ENCODE peak calls at places on chromosome 21, in eight cellular contexts. One of them, this sample, is unnamed.

GRCh38 chr21:43936186-43936967 is 71.4 kb downstream of the AGPAT3 start:
- DNase-seq in left colon: no peak
- DNase-seq in stimulated activated CD4-positive, alpha-beta T cell treated with anti-CD3 and anti-CD28 coated beads, Interleukin-2, amount 100 ng/mL, for 4 hours: no peak
- DNase-seq in NCI-H460: no peak
- DNase-seq in NCI-H2029 treated with DMSO at 0.1 percent for 48 hours: no peak
- DNase-seq in tibial artery: no peak
- DNase-seq in Caki2: no peak
- DNase-seq in kidney tubule cell: no peak
- DNase-seq in this sample: no peak

GRCh38 chr21:32340863-32341848 is 42.5 kb downstream of the MRAP start:
- DNase-seq in left colon: no peak
- DNase-seq in stimulated activated CD4-positive, alpha-beta T cell treated with anti-CD3 and anti-CD28 coated beads, Interleukin-2, amount 100 ng/mL, for 4 hours: no peak
- DNase-seq in NCI-H460: no peak
- DNase-seq in NCI-H2029 treated with DMSO at 0.1 percent for 48 hours: no peak
- DNase-seq in tibial artery: no peak
- DNase-seq in Caki2: no peak
- DNase-seq in kidney tubule cell: no peak
- DNase-seq in this sample: no peak

GRCh38 chr21:45724994-45725843 is 81.7 kb downstream of the PCBP3 start:
- DNase-seq in left colon: no peak
- DNase-seq in stimulated activated CD4-positive, alpha-beta T cell treated with anti-CD3 and anti-CD28 coated beads, Interleukin-2, amount 100 ng/mL, for 4 hours: no peak
- DNase-seq in NCI-H460: no peak
- DNase-seq in NCI-H2029 treated with DMSO at 0.1 percent for 48 hours: no peak
- DNase-seq in tibial artery: no peak
- DNase-seq in Caki2: no peak
- DNase-seq in kidney tubule cell: no peak
- DNase-seq in this sample: no peak

GRCh38 chr21:36065497-36066036 is 4.3 kb upstream of the CBR1 start:
- DNase-seq in left colon: no peak
- DNase-seq in stimulated activated CD4-positive, alpha-beta T cell treated with anti-CD3 and anti-CD28 coated beads, Interleukin-2, amount 100 ng/mL, for 4 hours: no peak
- DNase-seq in NCI-H460: no peak
- DNase-seq in NCI-H2029 treated with DMSO at 0.1 percent for 48 hours: peak
- DNase-seq in tibial artery: no peak
- DNase-seq in Caki2: no peak
- DNase-seq in kidney tubule cell: peak
- DNase-seq in this sample: peak

GRCh38 chr21:38948981-38949380 is 143.3 kb downstream of the ETS2 start:
- DNase-seq in left colon: no peak
- DNase-seq in stimulated activated CD4-positive, alpha-beta T cell treated with anti-CD3 and anti-CD28 coated beads, Interleukin-2, amount 100 ng/mL, for 4 hours: no peak
- DNase-seq in NCI-H460: no peak
- DNase-seq in NCI-H2029 treated with DMSO at 0.1 percent for 48 hours: no peak
- DNase-seq in tibial artery: no peak
- DNase-seq in Caki2: no peak
- DNase-seq in kidney tubule cell: no peak
- DNase-seq in this sample: no peak

GRCh38 chr21:44866780-44867179 is 6.7 kb downstream of the PTTG1IP start:
- DNase-seq in left colon: no peak
- DNase-seq in stimulated activated CD4-positive, alpha-beta T cell treated with anti-CD3 and anti-CD28 coated beads, Interleukin-2, amount 100 ng/mL, for 4 hours: no peak
- DNase-seq in NCI-H460: no peak
- DNase-seq in NCI-H2029 treated with DMSO at 0.1 percent for 48 hours: no peak
- DNase-seq in tibial artery: no peak
- DNase-seq in Caki2: no peak
- DNase-seq in kidney tubule cell: peak
- DNase-seq in this sample: peak

GRCh38 chr21:39519835-39520234 is 68.1 kb downstream of the SH3BGR start:
- DNase-seq in left colon: no peak
- DNase-seq in stimulated activated CD4-positive, alpha-beta T cell treated with anti-CD3 and anti-CD28 coated beads, Interleukin-2, amount 100 ng/mL, for 4 hours: no peak
- DNase-seq in NCI-H460: no peak
- DNase-seq in NCI-H2029 treated with DMSO at 0.1 percent for 48 hours: no peak
- DNase-seq in tibial artery: no peak
- DNase-seq in Caki2: no peak
- DNase-seq in kidney tubule cell: peak
- DNase-seq in this sample: no peak

GRCh38 chr21:43712268-43712942 is 6.5 kb upstream of the PDXK start:
- DNase-seq in left colon: peak
- DNase-seq in stimulated activated CD4-positive, alpha-beta T cell treated with anti-CD3 and anti-CD28 coated beads, Interleukin-2, amount 100 ng/mL, for 4 hours: no peak
- DNase-seq in NCI-H460: no peak
- DNase-seq in NCI-H2029 treated with DMSO at 0.1 percent for 48 hours: peak
- DNase-seq in tibial artery: no peak
- DNase-seq in Caki2: peak
- DNase-seq in kidney tubule cell: peak
- DNase-seq in this sample: peak

GRCh38 chr21:26969971-26970725 is 3.3 kb upstream of the ADAMTS5 start:
- DNase-seq in left colon: no peak
- DNase-seq in stimulated activated CD4-positive, alpha-beta T cell treated with anti-CD3 and anti-CD28 coated beads, Interleukin-2, amount 100 ng/mL, for 4 hours: no peak
- DNase-seq in NCI-H460: no peak
- DNase-seq in NCI-H2029 treated with DMSO at 0.1 percent for 48 hours: no peak
- DNase-seq in tibial artery: no peak
- DNase-seq in Caki2: no peak
- DNase-seq in kidney tubule cell: no peak
- DNase-seq in this sample: no peak

GRCh38 chr21:42000908-42001307 is 9.3 kb downstream of the ZBTB21 start:
- DNase-seq in left colon: no peak
- DNase-seq in stimulated activated CD4-positive, alpha-beta T cell treated with anti-CD3 and anti-CD28 coated beads, Interleukin-2, amount 100 ng/mL, for 4 hours: no peak
- DNase-seq in NCI-H460: no peak
- DNase-seq in NCI-H2029 treated with DMSO at 0.1 percent for 48 hours: no peak
- DNase-seq in tibial artery: no peak
- DNase-seq in Caki2: no peak
- DNase-seq in kidney tubule cell: no peak
- DNase-seq in this sample: no peak

GRCh38 chr21:21232320-21232719 is 234.1 kb downstream of the NCAM2 start:
- DNase-seq in left colon: no peak
- DNase-seq in stimulated activated CD4-positive, alpha-beta T cell treated with anti-CD3 and anti-CD28 coated beads, Interleukin-2, amount 100 ng/mL, for 4 hours: no peak
- DNase-seq in NCI-H460: peak
- DNase-seq in NCI-H2029 treated with DMSO at 0.1 percent for 48 hours: no peak
- DNase-seq in tibial artery: no peak
- DNase-seq in Caki2: no peak
- DNase-seq in kidney tubule cell: peak
- DNase-seq in this sample: peak

GRCh38 chr21:21003701-21004100 is 5.5 kb downstream of the NCAM2 start:
- DNase-seq in left colon: no peak
- DNase-seq in stimulated activated CD4-positive, alpha-beta T cell treated with anti-CD3 and anti-CD28 coated beads, Interleukin-2, amount 100 ng/mL, for 4 hours: no peak
- DNase-seq in NCI-H460: peak
- DNase-seq in NCI-H2029 treated with DMSO at 0.1 percent for 48 hours: peak
- DNase-seq in tibial artery: no peak
- DNase-seq in Caki2: peak
- DNase-seq in kidney tubule cell: peak
- DNase-seq in this sample: peak

GRCh38 chr21:28229811-28230210 is 762.9 kb downstream of the LTN1 start:
- DNase-seq in left colon: no peak
- DNase-seq in stimulated activated CD4-positive, alpha-beta T cell treated with anti-CD3 and anti-CD28 coated beads, Interleukin-2, amount 100 ng/mL, for 4 hours: no peak
- DNase-seq in NCI-H460: peak
- DNase-seq in NCI-H2029 treated with DMSO at 0.1 percent for 48 hours: no peak
- DNase-seq in tibial artery: no peak
- DNase-seq in Caki2: no peak
- DNase-seq in kidney tubule cell: no peak
- DNase-seq in this sample: peak

GRCh38 chr21:26961704-26962103 is 5.2 kb downstream of the ADAMTS5 start:
- DNase-seq in left colon: no peak
- DNase-seq in stimulated activated CD4-positive, alpha-beta T cell treated with anti-CD3 and anti-CD28 coated beads, Interleukin-2, amount 100 ng/mL, for 4 hours: no peak
- DNase-seq in NCI-H460: peak
- DNase-seq in NCI-H2029 treated with DMSO at 0.1 percent for 48 hours: no peak
- DNase-seq in tibial artery: no peak
- DNase-seq in Caki2: no peak
- DNase-seq in kidney tubule cell: peak
- DNase-seq in this sample: no peak

GRCh38 chr21:41749286-41749685 is 17.6 kb downstream of the RIPK4 start:
- DNase-seq in left colon: no peak
- DNase-seq in stimulated activated CD4-positive, alpha-beta T cell treated with anti-CD3 and anti-CD28 coated beads, Interleukin-2, amount 100 ng/mL, for 4 hours: no peak
- DNase-seq in NCI-H460: no peak
- DNase-seq in NCI-H2029 treated with DMSO at 0.1 percent for 48 hours: no peak
- DNase-seq in tibial artery: no peak
- DNase-seq in Caki2: no peak
- DNase-seq in kidney tubule cell: no peak
- DNase-seq in this sample: no peak

GRCh38 chr21:37670883-37671282 is 245.4 kb downstream of the KCNJ6 start:
- DNase-seq in left colon: no peak
- DNase-seq in stimulated activated CD4-positive, alpha-beta T cell treated with anti-CD3 and anti-CD28 coated beads, Interleukin-2, amount 100 ng/mL, for 4 hours: no peak
- DNase-seq in NCI-H460: no peak
- DNase-seq in NCI-H2029 treated with DMSO at 0.1 percent for 48 hours: peak
- DNase-seq in tibial artery: no peak
- DNase-seq in Caki2: no peak
- DNase-seq in kidney tubule cell: peak
- DNase-seq in this sample: peak

GRCh38 chr21:31180256-31181088 is 142.2 kb upstream of the KRTAP19-8 start:
- DNase-seq in left colon: no peak
- DNase-seq in stimulated activated CD4-positive, alpha-beta T cell treated with anti-CD3 and anti-CD28 coated beads, Interleukin-2, amount 100 ng/mL, for 4 hours: no peak
- DNase-seq in NCI-H460: no peak
- DNase-seq in NCI-H2029 treated with DMSO at 0.1 percent for 48 hours: peak
- DNase-seq in tibial artery: no peak
- DNase-seq in Caki2: no peak
- DNase-seq in kidney tubule cell: peak
- DNase-seq in this sample: peak

GRCh38 chr21:36684957-36685714 is 13.8 kb upstream of the SIM2 start:
- DNase-seq in left colon: no peak
- DNase-seq in stimulated activated CD4-positive, alpha-beta T cell treated with anti-CD3 and anti-CD28 coated beads, Interleukin-2, amount 100 ng/mL, for 4 hours: no peak
- DNase-seq in NCI-H460: no peak
- DNase-seq in NCI-H2029 treated with DMSO at 0.1 percent for 48 hours: peak
- DNase-seq in tibial artery: no peak
- DNase-seq in Caki2: no peak
- DNase-seq in kidney tubule cell: no peak
- DNase-seq in this sample: no peak

GRCh38 chr21:35189077-35189863 is 140.2 kb upstream of the RUNX1 start:
- DNase-seq in left colon: no peak
- DNase-seq in stimulated activated CD4-positive, alpha-beta T cell treated with anti-CD3 and anti-CD28 coated beads, Interleukin-2, amount 100 ng/mL, for 4 hours: no peak
- DNase-seq in NCI-H460: no peak
- DNase-seq in NCI-H2029 treated with DMSO at 0.1 percent for 48 hours: no peak
- DNase-seq in tibial artery: no peak
- DNase-seq in Caki2: no peak
- DNase-seq in kidney tubule cell: no peak
- DNase-seq in this sample: peak

GRCh38 chr21:42397291-42398129 is 1.7 kb upstream of the TMPRSS3 start:
- DNase-seq in left colon: no peak
- DNase-seq in stimulated activated CD4-positive, alpha-beta T cell treated with anti-CD3 and anti-CD28 coated beads, Interleukin-2, amount 100 ng/mL, for 4 hours: no peak
- DNase-seq in NCI-H460: no peak
- DNase-seq in NCI-H2029 treated with DMSO at 0.1 percent for 48 hours: no peak
- DNase-seq in tibial artery: no peak
- DNase-seq in Caki2: no peak
- DNase-seq in kidney tubule cell: no peak
- DNase-seq in this sample: no peak

GRCh38 chr21:33058468-33059318 is 11.2 kb upstream of the OLIG1 start:
- DNase-seq in left colon: no peak
- DNase-seq in stimulated activated CD4-positive, alpha-beta T cell treated with anti-CD3 and anti-CD28 coated beads, Interleukin-2, amount 100 ng/mL, for 4 hours: no peak
- DNase-seq in NCI-H460: no peak
- DNase-seq in NCI-H2029 treated with DMSO at 0.1 percent for 48 hours: peak
- DNase-seq in tibial artery: no peak
- DNase-seq in Caki2: no peak
- DNase-seq in kidney tubule cell: no peak
- DNase-seq in this sample: no peak

GRCh38 chr21:31557421-31557955 is 102.0 kb upstream of the SOD1 start:
- DNase-seq in left colon: no peak
- DNase-seq in stimulated activated CD4-positive, alpha-beta T cell treated with anti-CD3 and anti-CD28 coated beads, Interleukin-2, amount 100 ng/mL, for 4 hours: no peak
- DNase-seq in NCI-H460: no peak
- DNase-seq in NCI-H2029 treated with DMSO at 0.1 percent for 48 hours: no peak
- DNase-seq in tibial artery: no peak
- DNase-seq in Caki2: no peak
- DNase-seq in kidney tubule cell: no peak
- DNase-seq in this sample: no peak

GRCh38 chr21:35203093-35204021 is 154.3 kb upstream of the RUNX1 start:
- DNase-seq in left colon: no peak
- DNase-seq in stimulated activated CD4-positive, alpha-beta T cell treated with anti-CD3 and anti-CD28 coated beads, Interleukin-2, amount 100 ng/mL, for 4 hours: no peak
- DNase-seq in NCI-H460: no peak
- DNase-seq in NCI-H2029 treated with DMSO at 0.1 percent for 48 hours: no peak
- DNase-seq in tibial artery: no peak
- DNase-seq in Caki2: peak
- DNase-seq in kidney tubule cell: peak
- DNase-seq in this sample: peak

GRCh38 chr21:31158789-31159581 is 120.7 kb upstream of the KRTAP19-8 start:
- DNase-seq in left colon: no peak
- DNase-seq in stimulated activated CD4-positive, alpha-beta T cell treated with anti-CD3 and anti-CD28 coated beads, Interleukin-2, amount 100 ng/mL, for 4 hours: no peak
- DNase-seq in NCI-H460: no peak
- DNase-seq in NCI-H2029 treated with DMSO at 0.1 percent for 48 hours: no peak
- DNase-seq in tibial artery: no peak
- DNase-seq in Caki2: no peak
- DNase-seq in kidney tubule cell: no peak
- DNase-seq in this sample: peak

GRCh38 chr21:15804247-15804985 is 74.6 kb downstream of the USP25 start:
- DNase-seq in left colon: no peak
- DNase-seq in stimulated activated CD4-positive, alpha-beta T cell treated with anti-CD3 and anti-CD28 coated beads, Interleukin-2, amount 100 ng/mL, for 4 hours: no peak
- DNase-seq in NCI-H460: no peak
- DNase-seq in NCI-H2029 treated with DMSO at 0.1 percent for 48 hours: no peak
- DNase-seq in tibial artery: no peak
- DNase-seq in Caki2: no peak
- DNase-seq in kidney tubule cell: no peak
- DNase-seq in this sample: no peak